ENCODE peak calls at places on chromosome 10, in four cellular contexts. J, S, A and L are unnamed samples.
A peak's percentile ranks its signal among the peaks of the same experiment; 100 is the strongest.

GRCh38 chr10:83212632-83213349 is 926.5 kb upstream of the GHITM start:
- DNase-seq in J (no peak), S (no peak), A (no peak), L (no peak)

GRCh38 chr10:93463723-93464511 is 18.2 kb downstream of the MYOF start:
- DNase-seq in J (no peak), S (no peak), A (no peak), L (no peak)

GRCh38 chr10:33952692-33953360 is 618.4 kb upstream of the NRP1 start:
- DNase-seq in J (no peak), S (no peak), A (no peak), L (no peak)

GRCh38 chr10:53765311-53765710 is 992.7 kb upstream of the MBL2 start:
- DNase-seq in J (no peak), S (no peak), A (no peak), L (no peak)

GRCh38 chr10:100743626-100744135 is 1.7 kb upstream of the PAX2 start:
- DNase-seq in J (no peak), S (no peak), A (no peak), L (peak; percentile 38)

GRCh38 chr10:89845541-89846275 is 144.3 kb downstream of the KIF20B start:
- DNase-seq in J (no peak), S (no peak), A (no peak), L (no peak)

GRCh38 chr10:29083096-29083495 is 205.8 kb upstream of the LYZL1 start:
- DNase-seq in J (no peak), S (no peak), A (no peak), L (no peak)

GRCh38 chr10:96044686-96045085 is 1.3 kb downstream of the CCNJ start:
- DNase-seq in J (no peak), S (no peak), A (no peak), L (no peak)

GRCh38 chr10:89502556-89502955 is 32.8 kb downstream of the SLC16A12 start:
- DNase-seq in J (no peak), S (no peak), A (no peak), L (no peak)

GRCh38 chr10:25049966-25050365 is 33.6 kb downstream of the THNSL1 start:
- DNase-seq in J (no peak), S (no peak), A (no peak), L (no peak)

GRCh38 chr10:33758299-33758698 is 423.8 kb upstream of the NRP1 start:
- DNase-seq in J (no peak), S (no peak), A (no peak), L (no peak)

GRCh38 chr10:87092356-87092860 is 2.2 kb downstream of the GLUD1 start:
- DNase-seq in J (no peak), S (no peak), A (no peak), L (no peak)

GRCh38 chr10:22219308-22219707 is 1.5 kb upstream of the EBLN1 start:
- DNase-seq in J (no peak), S (no peak), A (no peak), L (no peak)

GRCh38 chr10:95389176-95389575 is 98.4 kb upstream of the PDLIM1 start:
- DNase-seq in J (no peak), S (no peak), A (no peak), L (no peak)

GRCh38 chr10:129468187-129468586 is 1.1 kb downstream of the MGMT start:
- DNase-seq in J (no peak), S (no peak), A (no peak), L (no peak)

GRCh38 chr10:17838080-17838634 is 29.0 kb downstream of the MRC1 start:
- DNase-seq in J (no peak), S (no peak), A (no peak), L (no peak)

DNA sequence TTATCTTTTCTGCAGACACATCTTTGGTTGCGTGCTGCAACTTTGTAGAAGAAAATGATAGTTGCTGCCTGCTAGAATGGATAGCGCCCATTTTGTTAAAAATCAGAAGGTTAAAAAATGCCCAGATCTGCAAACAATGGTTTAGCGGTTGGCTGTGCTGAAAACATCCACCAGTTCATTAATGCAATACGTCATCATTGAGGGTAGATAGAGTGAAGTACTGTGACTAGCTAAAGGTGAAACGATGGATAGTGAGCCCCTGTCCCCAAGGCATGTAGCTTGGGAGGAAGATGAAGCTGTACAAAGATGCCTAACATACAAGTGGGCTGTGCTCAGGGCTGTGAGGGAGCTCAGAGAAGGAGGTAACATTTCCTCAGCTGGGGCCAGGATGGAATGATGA is 48.4 kb downstream of the TEX36 start:
- DNase-seq in J (no peak), S (no peak), A (no peak), L (no peak)
- TF ChIP-seq CTCF in J (no peak), S (no peak), A (no peak), L (no peak)

GRCh38 chr10:97332586-97333350 is 1.8 kb downstream of the FRAT2 start:
- DNase-seq in J (no peak), S (no peak), A (no peak), L (no peak)
- TF ChIP-seq CTCF in J (no peak), S (no peak), A (no peak), L (no peak)

DNA sequence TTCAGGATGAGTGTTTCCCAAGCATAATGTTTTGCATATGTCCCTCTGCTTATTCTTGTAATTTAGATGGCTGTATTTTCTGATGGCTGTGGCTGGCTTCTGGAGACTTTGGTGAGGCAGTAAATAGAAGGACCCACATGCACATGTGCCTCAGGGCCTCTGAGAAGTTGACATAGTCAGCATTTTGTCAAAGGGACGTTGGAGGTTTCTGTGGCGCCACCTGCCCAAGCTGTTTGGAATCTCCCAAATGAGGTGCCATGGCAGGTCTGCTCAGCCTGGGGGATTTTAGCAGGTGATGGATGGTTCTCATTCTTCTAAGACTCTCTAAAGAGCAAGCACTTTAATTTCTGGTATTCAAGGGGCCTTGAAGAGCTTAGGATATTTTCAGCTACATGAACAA is 29.8 kb downstream of the C10orf120 start:
- DNase-seq in J (no peak), S (no peak), A (no peak), L (no peak)
- TF ChIP-seq CTCF in J (no peak), S (no peak), A (no peak), L (no peak)

DNA sequence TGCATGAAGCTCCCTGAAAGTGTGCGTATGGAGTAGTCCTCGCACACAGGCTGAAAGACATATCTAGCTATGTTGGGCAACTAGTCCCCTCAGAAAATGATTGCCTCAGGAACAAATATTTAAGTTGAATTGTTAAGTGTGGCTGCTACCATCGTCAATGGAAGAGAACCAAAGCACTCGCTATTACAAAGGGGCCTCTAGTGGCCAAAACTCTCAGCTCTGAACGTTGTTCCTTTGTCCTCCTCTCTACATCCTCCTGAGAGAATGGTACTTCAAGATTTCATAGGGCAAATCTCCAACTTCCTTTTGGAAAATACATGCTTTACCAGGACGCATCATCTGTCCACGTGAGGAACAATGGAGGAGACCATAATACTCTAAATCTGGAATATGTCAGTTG is 209.9 kb downstream of the NRG3 start:
- DNase-seq in J (no peak), S (no peak), A (no peak), L (no peak)
- TF ChIP-seq CTCF in J (no peak), S (no peak), A (no peak), L (no peak)

DNA sequence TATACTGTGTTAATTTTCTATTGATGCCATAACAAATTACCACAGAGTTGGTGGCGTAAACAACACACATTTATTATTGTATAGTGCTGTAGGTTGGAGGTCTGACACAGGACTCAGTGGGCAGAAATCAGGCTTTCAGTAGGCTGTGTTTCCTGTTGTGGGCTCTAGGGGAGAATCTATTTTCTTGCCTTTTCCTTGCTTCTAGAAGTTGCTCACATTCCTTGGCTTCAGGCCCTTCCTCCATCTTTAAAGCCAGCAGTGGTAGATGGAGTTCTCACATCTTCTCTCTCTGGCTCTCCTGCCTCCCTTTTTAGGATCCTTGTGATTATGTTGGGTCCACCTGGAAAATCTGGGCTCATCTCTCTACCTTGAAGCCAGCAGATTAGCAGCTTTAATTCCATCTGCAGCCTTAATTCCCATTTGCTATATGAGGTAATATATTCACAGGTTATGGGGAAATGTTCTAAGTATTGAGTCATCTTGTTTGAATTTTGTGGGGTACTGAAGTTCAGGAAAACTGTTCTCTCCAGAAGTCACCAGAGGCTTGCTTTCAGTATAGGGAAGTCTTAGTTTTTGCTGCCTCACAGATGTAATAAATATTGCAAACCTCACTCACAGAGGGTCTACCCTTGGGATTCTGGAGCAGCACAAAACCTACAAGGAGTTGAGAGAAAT is 38.9 kb downstream of the CCNY start:
- DNase-seq in J (no peak), S (no peak), A (no peak), L (no peak)
- TF ChIP-seq CTCF in J (no peak), S (no peak), A (no peak), L (peak; percentile 27)

GRCh38 chr10:42475168-42476098 is 162.9 kb downstream of the ZNF33B start:
- DNase-seq in J (no peak), S (no peak), A (no peak), L (no peak)
- TF ChIP-seq CTCF in J (no peak), S (no peak), A (no peak), L (no peak)

DNA sequence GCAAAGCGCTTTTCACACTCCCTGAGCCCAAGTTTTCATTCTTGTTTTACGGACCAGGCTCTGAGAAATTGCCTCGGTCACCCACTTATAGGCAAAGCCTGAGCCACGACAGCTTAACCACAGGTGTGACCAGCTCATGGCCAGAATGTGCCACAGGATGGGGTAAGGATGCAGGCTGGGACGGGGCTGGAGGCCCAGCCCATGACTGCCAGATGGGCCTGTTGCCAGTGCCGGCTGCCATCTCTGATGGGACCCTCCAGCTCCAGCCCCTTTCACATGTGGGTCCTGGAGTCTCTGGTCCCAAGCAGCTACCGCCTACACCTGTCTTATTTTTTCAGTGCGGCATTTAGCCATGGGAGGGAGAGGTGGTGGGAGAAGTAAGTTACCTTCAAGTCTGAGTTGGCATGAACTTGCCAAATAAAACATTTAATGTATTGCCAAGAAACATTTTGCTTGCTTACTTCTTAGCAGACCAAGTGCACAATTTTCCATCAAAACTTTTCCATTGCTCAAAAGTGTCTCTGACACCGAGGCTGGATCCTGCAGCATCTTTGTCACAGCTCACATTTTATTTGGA is 142.7 kb downstream of the GRK5 start:
- DNase-seq in J (no peak), S (no peak), A (no peak), L (no peak)
- TF ChIP-seq CTCF in J (no peak), S (no peak), A (no peak), L (no peak)

GRCh38 chr10:77120012-77120411 is 517.6 kb downstream of the KCNMA1 start:
- DNase-seq in J (no peak), S (no peak), A (no peak), L (no peak)
- TF ChIP-seq CTCF in J (no peak), S (no peak), A (no peak), L (no peak)

GRCh38 chr10:117004627-117005453 is at the start of gene SHTN1:
- DNase-seq in J (peak; percentile 7), S (peak; percentile 24), A (no peak), L (no peak)

GRCh38 chr10:117004238-117004626 is 755 bp downstream of the SHTN1 start:
- DNase-seq in J (no peak), S (peak; percentile 6), A (no peak), L (no peak)

GRCh38 chr10:117007080-117007479 is 2.1 kb upstream of the SHTN1 start:
- DNase-seq in J (no peak), S (no peak), A (no peak), L (no peak)

GRCh38 chr10:117003336-117003735 is 1.7 kb downstream of the SHTN1 start:
- DNase-seq in J (no peak), S (no peak), A (no peak), L (no peak)

DNA sequence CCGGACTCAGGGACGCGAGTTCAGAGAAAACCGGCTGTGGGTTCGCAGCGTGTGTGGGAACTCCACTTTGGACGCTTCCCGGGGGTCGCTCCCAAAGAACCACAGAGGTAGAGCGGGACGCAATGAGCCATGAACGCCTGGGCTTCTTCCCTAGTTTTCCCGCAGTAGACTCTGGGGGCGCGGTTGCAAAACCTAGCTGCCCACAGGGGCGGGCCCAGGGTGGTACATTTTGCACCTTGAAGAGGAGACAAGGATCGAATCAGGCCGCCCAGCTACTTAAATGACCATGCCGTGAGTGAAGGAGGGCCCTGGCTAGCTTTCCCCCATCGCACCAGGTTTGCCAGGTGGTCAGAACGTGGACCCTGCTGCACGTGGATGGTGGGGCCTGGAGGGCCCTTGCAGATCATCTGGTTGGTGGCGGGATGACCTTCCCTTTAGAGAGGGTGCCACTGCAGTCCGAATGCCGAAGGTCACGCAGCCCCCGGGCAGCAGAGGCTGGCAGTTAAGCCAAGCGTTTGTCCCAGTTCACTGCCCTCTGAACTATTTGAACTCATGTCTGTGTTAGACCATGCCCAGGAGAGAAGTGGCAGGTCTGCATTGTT is 568 bp upstream of the SHTN1 start:
- DNase-seq in J (no peak), S (no peak), A (no peak), L (no peak)
- TF ChIP-seq CTCF in J (no peak), S (no peak), A (no peak), L (no peak)